ENCODE peak calls at places on chromosomes 6 and 20, in eight cellular contexts. Y, U, H, S, T, B, P and C are unnamed samples. For H3K36me3, the result is how much of the 10 kb centered on the place peaks cover.

GRCh38 chr6:167906899-167907298 is 80.2 kb downstream of the AFDN start:
- DNase-seq in Y (no peak), U (no peak), H (no peak), S (no peak), T (no peak), B (no peak), P (no peak), C (no peak)

GRCh38 chr20:46199198-46199597 is 81.1 kb downstream of the CD40 start:
- DNase-seq in Y (no peak), U (no peak), H (no peak), S (no peak), T (peak), B (no peak), P (no peak), C (peak)

GRCh38 chr20:44422083-44422482 is 53.6 kb upstream of the TTPAL start:
- DNase-seq in Y (no peak), U (peak), H (no peak), S (peak), T (no peak), B (no peak), P (no peak), C (no peak)

GRCh38 chr6:117075218-117075617 is 190.1 kb upstream of the VGLL2 start:
- DNase-seq in Y (no peak), U (no peak), H (no peak), S (no peak), T (no peak), B (no peak), P (no peak), C (no peak)

GRCh38 chr20:17638835-17639407 is 43.1 kb downstream of the RRBP1 start:
- DNase-seq in Y (no peak), U (no peak), H (no peak), S (no peak), T (no peak), B (no peak), P (no peak), C (no peak)

GRCh38 chr20:5844063-5844681 is 94.0 kb downstream of the SHLD1 start:
- DNase-seq in Y (no peak), U (peak), H (peak), S (peak), T (no peak), B (peak), P (peak), C (no peak)

GRCh38 chr6:4804095-4804494 is 27.9 kb downstream of the CDYL start:
- DNase-seq in Y (no peak), U (peak), H (no peak), S (peak), T (no peak), B (no peak), P (peak), C (no peak)

GRCh38 chr6:94389218-94389617 is 969.9 kb upstream of the EPHA7 start:
- DNase-seq in Y (no peak), U (no peak), H (no peak), S (peak), T (no peak), B (no peak), P (no peak), C (no peak)

GRCh38 chr20:38649275-38649891 is 47.8 kb downstream of the ARHGAP40 start:
- DNase-seq in Y (no peak), U (peak), H (no peak), S (no peak), T (no peak), B (no peak), P (peak), C (no peak)

GRCh38 chr6:55445648-55446204 is 118.5 kb downstream of the GFRAL start:
- DNase-seq in Y (no peak), U (peak), H (no peak), S (peak), T (peak), B (no peak), P (peak), C (peak)

GRCh38 chr20:48995599-48995998 is 50.5 kb upstream of the CSE1L start:
- DNase-seq in Y (no peak), U (no peak), H (no peak), S (no peak), T (no peak), B (no peak), P (no peak), C (no peak)
- H3K36me3 ChIP-seq in Y (under half), U (half or more), H (half or more), S (under half), T (half or more), B (under half), P (half or more), C (under half)

GRCh38 chr6:47579040-47579439 is 101.5 kb downstream of the CD2AP start:
- DNase-seq in Y (no peak), U (no peak), H (no peak), S (no peak), T (no peak), B (no peak), P (no peak), C (no peak)
- H3K36me3 ChIP-seq in Y (under half), U (under half), H (under half), S (under half), T (under half), B (under half), P (half or more), C (under half)

GRCh38 chr20:13425401-13425800 is 204.3 kb downstream of the ISM1 start:
- DNase-seq in Y (no peak), U (no peak), H (no peak), S (no peak), T (no peak), B (no peak), P (no peak), C (no peak)
- H3K36me3 ChIP-seq in Y (under half), U (under half), H (under half), S (under half), T (under half), B (under half), P (under half), C (under half)

GRCh38 chr20:63873477-63873971 is 8.5 kb downstream of the TPD52L2 start:
- DNase-seq in Y (no peak), U (peak), H (peak), S (peak), T (no peak), B (no peak), P (no peak), C (no peak)

GRCh38 chr20:63877755-63878470 is 12.8 kb downstream of the TPD52L2 start:
- DNase-seq in Y (no peak), U (no peak), H (no peak), S (no peak), T (no peak), B (no peak), P (no peak), C (no peak)

GRCh38 chr20:63878855-63879254 is 13.8 kb downstream of the TPD52L2 start:
- DNase-seq in Y (no peak), U (no peak), H (no peak), S (no peak), T (no peak), B (no peak), P (no peak), C (no peak)

GRCh38 chr20:63876489-63877036 is 11.5 kb downstream of the TPD52L2 start:
- DNase-seq in Y (no peak), U (no peak), H (no peak), S (no peak), T (no peak), B (no peak), P (no peak), C (no peak)

DNA sequence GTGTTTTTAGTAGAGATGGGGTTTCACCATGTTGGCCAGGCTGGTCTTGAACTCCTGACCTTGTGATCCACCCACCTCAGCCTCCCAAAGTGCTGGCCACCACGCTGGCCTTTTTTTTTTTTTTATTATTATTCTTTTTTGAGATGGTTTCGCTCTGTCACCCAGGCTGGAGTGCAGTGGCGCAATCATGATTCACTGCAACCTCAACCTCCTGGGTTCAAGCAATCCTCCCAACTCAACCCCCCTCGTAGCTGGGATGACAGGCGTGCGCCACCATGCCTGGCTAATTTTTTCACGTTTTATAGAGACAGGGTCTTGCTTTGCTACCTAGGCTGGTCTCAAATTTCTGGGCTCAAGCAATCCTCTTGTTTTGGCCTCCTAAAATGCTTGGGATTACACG is 9.2 kb downstream of the TPD52L2 start:
- DNase-seq in Y (no peak), U (no peak), H (no peak), S (no peak), T (no peak), B (no peak), P (no peak), C (no peak)
- H3K36me3 ChIP-seq in Y (under half), U (under half), H (under half), S (half or more), T (half or more), B (half or more), P (half or more), C (under half)

DNA sequence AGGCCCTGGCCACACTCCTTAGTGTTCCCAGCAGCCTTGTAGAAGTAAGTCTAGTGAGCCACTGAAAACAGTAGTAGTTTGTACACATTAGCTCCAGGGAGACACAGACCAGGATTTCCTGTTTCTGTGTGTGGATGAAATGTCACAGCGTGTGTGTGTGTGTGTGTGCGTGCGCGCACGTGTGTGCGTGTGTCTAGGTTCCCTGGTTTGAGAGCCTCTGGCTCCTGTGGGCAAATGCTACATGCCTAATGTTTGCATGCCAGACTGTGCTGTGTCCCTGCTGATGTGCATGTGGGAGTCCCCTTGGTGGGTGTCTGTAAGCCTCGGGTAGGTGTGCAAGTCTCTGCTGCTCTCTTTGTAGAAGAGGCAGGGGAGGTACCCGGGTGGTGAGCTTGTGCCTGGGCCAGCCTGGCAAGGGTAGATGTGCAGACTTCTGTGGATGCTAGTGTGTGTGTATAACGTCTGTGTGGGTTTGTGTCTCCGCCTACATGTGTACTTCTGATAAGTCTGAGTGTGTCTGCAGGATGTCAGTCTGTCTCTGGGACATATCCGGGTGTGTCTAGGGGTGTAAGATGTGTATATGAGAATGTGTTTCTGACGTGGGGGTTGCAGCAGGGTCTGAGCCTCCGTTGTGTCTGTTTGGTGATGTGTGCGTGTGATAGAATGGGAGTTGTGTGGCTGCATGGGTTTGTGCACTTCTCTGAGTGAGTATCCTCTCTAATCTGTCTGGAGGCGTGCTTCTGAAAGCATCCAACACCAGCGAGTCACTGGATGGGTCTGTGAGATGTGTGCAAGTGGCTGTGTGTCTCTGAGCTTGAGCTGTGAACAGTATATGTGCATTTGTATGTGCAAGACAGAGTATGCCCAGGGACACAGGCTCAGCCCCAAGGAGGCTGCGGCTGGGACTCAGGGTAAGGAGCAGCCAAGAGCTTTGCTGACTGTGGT is 19.0 kb upstream of the TLDC2 start:
- DNase-seq in Y (no peak), U (no peak), H (peak), S (peak), T (no peak), B (no peak), P (no peak), C (no peak)
- H3K36me3 ChIP-seq in Y (under half), U (under half), H (under half), S (under half), T (half or more), B (under half), P (under half), C (under half)

GRCh38 chr6:21807299-21807698 is 213.7 kb downstream of the SOX4 start:
- DNase-seq in Y (no peak), U (no peak), H (no peak), S (no peak), T (no peak), B (no peak), P (no peak), C (no peak)
- H3K36me3 ChIP-seq in Y (under half), U (under half), H (under half), S (under half), T (half or more), B (under half), P (under half), C (under half)

DNA sequence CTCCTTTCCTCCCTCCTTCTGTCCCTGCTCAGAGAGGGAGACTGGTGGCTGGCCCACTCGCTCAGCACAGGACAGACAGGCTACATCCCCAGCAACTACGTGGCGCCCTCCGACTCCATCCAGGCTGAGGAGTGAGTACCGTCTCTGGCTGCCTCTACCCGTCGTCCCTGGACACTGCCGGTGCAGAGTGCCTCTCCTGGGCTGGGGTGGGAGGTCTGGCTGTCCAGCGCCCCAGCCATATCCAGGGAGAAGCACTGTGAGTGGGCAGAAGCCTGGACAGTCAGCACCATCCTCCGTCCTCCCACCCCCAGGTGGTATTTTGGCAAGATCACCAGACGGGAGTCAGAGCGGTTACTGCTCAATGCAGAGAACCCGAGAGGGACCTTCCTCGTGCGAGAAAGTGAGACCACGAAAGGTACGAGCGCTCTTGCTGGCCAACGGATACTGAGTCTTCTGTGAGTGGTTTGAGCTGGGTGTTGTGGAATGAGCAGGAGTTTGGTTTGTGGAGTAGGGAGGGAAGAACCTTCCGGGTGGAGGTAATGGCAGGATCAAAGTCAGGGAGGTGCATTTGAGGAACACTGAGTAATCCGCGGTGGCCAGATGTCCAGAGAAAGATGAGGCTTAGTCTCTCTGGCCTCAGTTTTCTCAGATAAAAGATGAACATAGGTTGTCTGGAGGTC is 48.1 kb downstream of the SRC start:
- DNase-seq in Y (peak), U (no peak), H (no peak), S (no peak), T (no peak), B (no peak), P (no peak), C (no peak)
- H3K36me3 ChIP-seq in Y (under half), U (under half), H (under half), S (under half), T (under half), B (under half), P (under half), C (under half)

DNA sequence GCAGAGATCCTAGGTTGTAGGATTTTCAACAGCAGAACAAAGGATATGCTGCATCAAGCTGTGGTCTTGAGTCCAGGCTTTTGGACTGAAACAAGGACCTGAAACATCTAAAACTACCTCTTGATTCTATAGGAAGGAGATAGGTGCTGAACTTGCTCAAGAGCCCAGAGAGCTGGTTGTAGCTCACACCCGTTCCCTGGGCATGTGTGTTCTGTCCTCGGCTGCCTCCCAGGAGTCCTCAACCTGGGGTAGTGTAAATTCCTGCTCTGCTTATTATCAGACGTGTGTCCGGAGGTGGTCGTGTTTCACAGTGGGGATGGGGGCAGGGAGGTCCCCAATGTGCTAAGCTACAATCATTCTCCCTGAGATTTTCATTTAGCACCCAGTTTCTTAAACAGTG is 4.8 kb downstream of the NOP56 start:
- DNase-seq in Y (no peak), U (no peak), H (no peak), S (no peak), T (no peak), B (no peak), P (no peak), C (no peak)
- H3K36me3 ChIP-seq in Y (under half), U (half or more), H (half or more), S (half or more), T (half or more), B (half or more), P (half or more), C (half or more)

DNA sequence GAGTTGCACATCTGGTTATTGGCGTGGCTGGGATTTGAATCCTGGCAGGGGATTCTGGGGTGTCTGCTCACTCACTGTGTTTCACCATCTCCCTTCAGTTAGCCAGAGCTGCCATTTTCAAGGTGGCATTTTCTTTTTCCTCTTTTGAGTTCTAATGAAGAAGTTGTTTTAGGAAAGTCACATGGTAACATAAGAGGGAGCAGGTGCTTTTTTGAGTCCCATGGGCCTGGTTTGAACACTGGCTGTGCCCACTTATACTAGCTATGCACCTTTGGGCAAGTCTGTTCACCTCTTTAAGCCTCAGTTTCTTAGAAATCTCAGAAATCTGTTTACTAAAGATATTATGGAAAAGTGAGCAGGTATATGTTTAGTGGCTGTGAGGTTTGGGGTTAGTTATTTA is 39.6 kb downstream of the ANKS1A start:
- DNase-seq in Y (no peak), U (no peak), H (no peak), S (no peak), T (no peak), B (no peak), P (no peak), C (no peak)
- H3K36me3 ChIP-seq in Y (under half), U (under half), H (under half), S (under half), T (under half), B (under half), P (under half), C (under half)

DNA sequence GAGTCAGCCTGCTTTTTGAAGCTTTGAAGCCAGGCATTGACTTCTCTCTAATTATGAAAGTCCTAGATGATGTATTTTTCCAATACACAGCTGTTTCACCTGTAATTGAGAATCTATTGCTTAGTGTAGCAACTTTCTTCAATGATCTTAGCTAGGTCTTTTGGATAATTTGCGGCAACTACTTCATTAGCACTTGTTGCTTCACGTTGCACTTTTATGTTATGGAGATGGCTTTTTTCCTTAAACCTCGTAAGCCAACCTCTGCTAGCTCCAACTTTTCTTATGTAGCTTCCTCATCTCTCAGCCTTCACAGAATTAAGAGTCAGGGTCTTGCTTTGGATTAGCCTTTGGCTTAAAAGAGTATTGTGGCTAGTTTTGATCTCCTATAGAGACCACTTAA is 44.8 kb downstream of the PHIP start:
- DNase-seq in Y (no peak), U (no peak), H (no peak), S (no peak), T (no peak), B (no peak), P (no peak), C (no peak)
- H3K36me3 ChIP-seq in Y (under half), U (under half), H (under half), S (under half), T (half or more), B (under half), P (under half), C (under half)